ENCODE peak calls at places on chromosomes 6 and 20, in ten cellular contexts. V is NCI-H774; Y is endothelial cell; R is amygdala; W is MM.1S; X is cardiac fibroblast; Q is MCF 10A; I is activated B cell treated with CpG ODN at 0.5 μM for 24 hours; A is GM06990; N is activated T-cell treated with anti-CD3 and anti-CD28 coated beads, Interleukin-2, amount 50 U/mL, for 1 hour. B is an unnamed sample.

GRCh38 chr6:163577404-163577803 is 162.9 kb downstream of the QKI start:
- DNase-seq in V (no peak), Y (no peak), R (no peak), W (no peak), X (no peak), Q (no peak), I (no peak), A (no peak), N (no peak), B (no peak)

GRCh38 chr6:156652231-156652750 is 124.9 kb upstream of the ARID1B start:
- DNase-seq in V (no peak), Y (no peak), R (no peak), W (no peak), X (no peak), Q (no peak), I (no peak), A (no peak), N (no peak), B (no peak)

GRCh38 chr6:150425508-150425907 is 56.7 kb downstream of the IYD start:
- DNase-seq in V (no peak), Y (no peak), R (no peak), W (no peak), X (no peak), Q (no peak), I (no peak), A (no peak), N (no peak), B (no peak)

GRCh38 chr6:43494766-43495165 is 15.4 kb downstream of the LRRC73 start:
- DNase-seq in V (no peak), Y (no peak), R (no peak), W (no peak), X (no peak), Q (no peak), I (no peak), A (no peak), N (no peak), B (no peak)

GRCh38 chr6:77456531-77457248 is 6.6 kb downstream of the HTR1B start:
- DNase-seq in V (no peak), Y (no peak), R (no peak), W (no peak), X (peak; percentile 98), Q (peak; percentile 96), I (no peak), A (no peak), N (no peak), B (no peak)

GRCh38 chr20:35600176-35600995 is 15.2 kb upstream of the SPAG4 start:
- DNase-seq in V (no peak), Y (no peak), R (no peak), W (no peak), X (no peak), Q (no peak), I (no peak), A (no peak), N (no peak), B (peak; percentile 38)

GRCh38 chr20:53463101-53463972 is 130.3 kb downstream of the ZNF217 start:
- DNase-seq in V (no peak), Y (no peak), R (no peak), W (no peak), X (no peak), Q (peak; percentile 66), I (no peak), A (no peak), N (no peak), B (no peak)

GRCh38 chr6:115629415-115629814 is 431.3 kb downstream of the FRK start:
- DNase-seq in V (no peak), Y (no peak), R (no peak), W (no peak), X (no peak), Q (no peak), I (no peak), A (no peak), N (no peak), B (no peak)

GRCh38 chr20:57326667-57327455 is 2.7 kb upstream of the SPO11 start:
- DNase-seq in V (no peak), Y (no peak), R (no peak), W (peak; percentile 34), X (no peak), Q (peak; percentile 89), I (no peak), A (no peak), N (no peak), B (no peak)

GRCh38 chr6:144106206-144106605 is 10.8 kb upstream of the SF3B5 start:
- DNase-seq in V (no peak), Y (no peak), R (no peak), W (no peak), X (no peak), Q (no peak), I (no peak), A (no peak), N (no peak), B (no peak)

GRCh38 chr20:63141531-63141930 is 74.4 kb downstream of the YTHDF1 start:
- DNase-seq in V (no peak), Y (no peak), R (no peak), W (no peak), X (no peak), Q (no peak), I (no peak), A (no peak), N (no peak), B (no peak)

GRCh38 chr6:41370488-41371111 is 35.2 kb downstream of the NCR2 start:
- DNase-seq in V (no peak), Y (no peak), R (no peak), W (no peak), X (no peak), Q (no peak), I (no peak), A (no peak), N (no peak), B (no peak)

GRCh38 chr6:51841656-51842055 is 245.8 kb downstream of the PKHD1 start:
- DNase-seq in V (no peak), Y (no peak), R (no peak), W (no peak), X (no peak), Q (no peak), I (no peak), A (no peak), N (no peak), B (no peak)

GRCh38 chr6:137883400-137883888 is 16.4 kb downstream of the TNFAIP3 start:
- DNase-seq in V (no peak), Y (no peak), R (no peak), W (no peak), X (peak; percentile 62), Q (no peak), I (no peak), A (no peak), N (peak; percentile 55), B (no peak)

B was measured in memory B cell.